ENCODE peak calls at places on chromosomes 6 and 20, in five cellular contexts. One of them, this sample, is unnamed.

GRCh38 chr20:37007898-37008649 is 56.6 kb upstream of the SAMHD1 start:
- DNase-seq in fibroblast of mammary gland: peak; percentile 41
- DNase-seq in fibroblast of lung: peak; percentile 53
- DNase-seq in mucosa of descending colon: no peak
- DNase-seq in thyroid gland: peak; percentile 49
- DNase-seq in this sample: peak; percentile 56

GRCh38 chr6:120056085-120056484 is 706.5 kb upstream of the MAN1A1 start:
- DNase-seq in fibroblast of mammary gland: peak; percentile 8
- DNase-seq in fibroblast of lung: no peak
- DNase-seq in mucosa of descending colon: no peak
- DNase-seq in thyroid gland: no peak
- DNase-seq in this sample: no peak

GRCh38 chr6:26464014-26464413 is 6.3 kb downstream of the BTN2A1 start:
- DNase-seq in fibroblast of mammary gland: no peak
- DNase-seq in fibroblast of lung: no peak
- DNase-seq in mucosa of descending colon: no peak
- DNase-seq in thyroid gland: no peak
- DNase-seq in this sample: no peak

GRCh38 chr6:136012198-136012884 is 160.8 kb downstream of the PDE7B start:
- DNase-seq in fibroblast of mammary gland: peak; percentile 88
- DNase-seq in fibroblast of lung: peak; percentile 83
- DNase-seq in mucosa of descending colon: no peak
- DNase-seq in thyroid gland: no peak
- DNase-seq in this sample: peak; percentile 94

GRCh38 chr6:34425132-34425497 is 754 bp downstream of the RPS10 start:
- DNase-seq in fibroblast of mammary gland: no peak
- DNase-seq in fibroblast of lung: peak; percentile 22
- DNase-seq in mucosa of descending colon: no peak
- DNase-seq in thyroid gland: no peak
- DNase-seq in this sample: no peak

GRCh38 chr6:72248621-72249020 is 362.3 kb downstream of the RIMS1 start:
- DNase-seq in fibroblast of mammary gland: no peak
- DNase-seq in fibroblast of lung: peak; percentile 30
- DNase-seq in mucosa of descending colon: no peak
- DNase-seq in thyroid gland: no peak
- DNase-seq in this sample: peak; percentile 5

GRCh38 chr6:71965404-71965803 is 79.1 kb downstream of the RIMS1 start:
- DNase-seq in fibroblast of mammary gland: no peak
- DNase-seq in fibroblast of lung: no peak
- DNase-seq in mucosa of descending colon: no peak
- DNase-seq in thyroid gland: no peak
- DNase-seq in this sample: no peak

GRCh38 chr6:78700997-78701396 is 166.4 kb upstream of the IRAK1BP1 start:
- DNase-seq in fibroblast of mammary gland: peak; percentile 11
- DNase-seq in fibroblast of lung: no peak
- DNase-seq in mucosa of descending colon: no peak
- DNase-seq in thyroid gland: no peak
- DNase-seq in this sample: no peak

GRCh38 chr6:123716506-123716905 is 79.8 kb upstream of the TRDN start:
- DNase-seq in fibroblast of mammary gland: peak; percentile 30
- DNase-seq in fibroblast of lung: no peak
- DNase-seq in mucosa of descending colon: no peak
- DNase-seq in thyroid gland: no peak
- DNase-seq in this sample: no peak

GRCh38 chr20:23039885-23040508 is 4.9 kb downstream of the SSTR4 start:
- DNase-seq in fibroblast of mammary gland: no peak
- DNase-seq in fibroblast of lung: no peak
- DNase-seq in mucosa of descending colon: no peak
- DNase-seq in thyroid gland: no peak
- DNase-seq in this sample: no peak

GRCh38 chr6:43265564-43265963 is 22.3 kb downstream of the TTBK1 start:
- DNase-seq in fibroblast of mammary gland: no peak
- DNase-seq in fibroblast of lung: no peak
- DNase-seq in mucosa of descending colon: no peak
- DNase-seq in thyroid gland: no peak
- DNase-seq in this sample: no peak

GRCh38 chr6:130503146-130503545 is 137.3 kb downstream of the TMEM200A start:
- DNase-seq in fibroblast of mammary gland: peak; percentile 83
- DNase-seq in fibroblast of lung: peak; percentile 88
- DNase-seq in mucosa of descending colon: no peak
- DNase-seq in thyroid gland: no peak
- DNase-seq in this sample: peak; percentile 71

GRCh38 chr20:64065973-64066341 is 3.0 kb downstream of the TCEA2 start:
- DNase-seq in fibroblast of mammary gland: peak; percentile 83
- DNase-seq in fibroblast of lung: peak; percentile 76
- DNase-seq in mucosa of descending colon: no peak
- DNase-seq in thyroid gland: no peak
- DNase-seq in this sample: peak; percentile 78

GRCh38 chr6:16437984-16438383 is 199.6 kb downstream of the GMPR start:
- DNase-seq in fibroblast of mammary gland: no peak
- DNase-seq in fibroblast of lung: no peak
- DNase-seq in mucosa of descending colon: no peak
- DNase-seq in thyroid gland: no peak
- DNase-seq in this sample: no peak

This sample was measured in IMR-90.